ENCODE peak calls at places on chromosomes 7 and 10, in eight cellular contexts. Y is HL-60, Q is left ventricle myocardium inferior, A is body of pancreas, W is suprapubic skin, N is brain microvascular endothelial cell, R is tibial nerve, F is heart left ventricle. M is an unnamed sample. For H3K27me3, the result is how much of the 10 kb centered on the place peaks cover.

GRCh38 chr7:80833289-80834104 is 85.4 kb downstream of the SEMA3C start:
- DNase-seq in Y (no peak), Q (no peak), A (no peak), W (no peak), N (peak), R (no peak), F (no peak), M (no peak)

GRCh38 chr7:16590424-16590823 is 55.1 kb downstream of the ANKMY2 start:
- DNase-seq in Y (no peak), Q (no peak), A (no peak), W (no peak), N (no peak), R (no peak), F (no peak), M (peak)

GRCh38 chr10:12195281-12195602 is 449 bp downstream of the NUDT5 start:
- DNase-seq in Y (no peak), Q (no peak), A (no peak), W (no peak), N (no peak), R (no peak), F (no peak), M (peak)

GRCh38 chr7:17521437-17521836 is 223.0 kb downstream of the AHR start:
- DNase-seq in Y (no peak), Q (no peak), A (no peak), W (no peak), N (peak), R (no peak), F (no peak), M (peak)

GRCh38 chr7:81769891-81770818 is at the start of gene HGF:
- DNase-seq in Y (peak), Q (peak), A (peak), W (no peak), N (peak), R (peak), F (peak), M (peak)

GRCh38 chr10:2980116-2980515 is 87.2 kb upstream of the PFKP start:
- DNase-seq in Y (no peak), Q (no peak), A (no peak), W (no peak), N (peak), R (no peak), F (no peak), M (no peak)

GRCh38 chr7:108839091-108839490 is 269.4 kb downstream of the DNAJB9 start:
- DNase-seq in Y (no peak), Q (no peak), A (no peak), W (no peak), N (no peak), R (no peak), F (no peak), M (no peak)

GRCh38 chr7:1666779-1667565 is 3.1 kb upstream of the ELFN1 start:
- DNase-seq in Y (no peak), Q (no peak), A (peak), W (peak), N (no peak), R (no peak), F (peak), M (peak)

GRCh38 chr7:47089068-47089417 is 492.9 kb downstream of the TNS3 start:
- DNase-seq in Y (no peak), Q (no peak), A (no peak), W (no peak), N (no peak), R (no peak), F (no peak), M (no peak)

GRCh38 chr10:113433711-113434110 is 119.1 kb upstream of the HABP2 start:
- DNase-seq in Y (no peak), Q (no peak), A (no peak), W (no peak), N (no peak), R (no peak), F (no peak), M (no peak)

GRCh38 chr7:84017653-84018052 is 176.9 kb downstream of the SEMA3A start:
- DNase-seq in Y (no peak), Q (no peak), A (no peak), W (no peak), N (no peak), R (no peak), F (no peak), M (no peak)

GRCh38 chr10:93435621-93436385 is 46.3 kb downstream of the MYOF start:
- DNase-seq in Y (peak), Q (no peak), A (no peak), W (no peak), N (peak), R (no peak), F (no peak), M (peak)

GRCh38 chr7:585229-585711 is 65.6 kb upstream of the PDGFA start:
- DNase-seq in Y (no peak), Q (no peak), A (no peak), W (no peak), N (peak), R (no peak), F (no peak), M (peak)

GRCh38 chr7:151809156-151809863 is 67.6 kb downstream of the PRKAG2 start:
- DNase-seq in Y (no peak), Q (no peak), A (no peak), W (no peak), N (no peak), R (no peak), F (no peak), M (no peak)

GRCh38 chr10:29810816-29811215 is 176.0 kb upstream of the SVIL start:
- DNase-seq in Y (no peak), Q (no peak), A (no peak), W (no peak), N (no peak), R (no peak), F (no peak), M (no peak)

GRCh38 chr7:135736586-135737305 is 8.8 kb upstream of the SLC13A4 start:
- DNase-seq in Y (no peak), Q (no peak), A (no peak), W (no peak), N (no peak), R (no peak), F (no peak), M (no peak)

GRCh38 chr10:16592327-16592854 is 70.7 kb upstream of the C1QL3 start:
- DNase-seq in Y (no peak), Q (no peak), A (no peak), W (no peak), N (no peak), R (no peak), F (no peak), M (no peak)

GRCh38 chr10:114179148-114179547 is at the start of gene TDRD1:
- DNase-seq in Y (no peak), Q (no peak), A (peak), W (no peak), N (no peak), R (no peak), F (no peak), M (no peak)

GRCh38 chr10:13672505-13672904 is 85.7 kb downstream of the PRPF18 start:
- DNase-seq in Y (no peak), Q (no peak), A (no peak), W (no peak), N (no peak), R (no peak), F (no peak), M (no peak)
- H3K27me3 ChIP-seq in Y (under half), Q (under half), A (under half), W (under half), N (under half), R (under half), F (under half), M (under half)

GRCh38 chr7:33874943-33875342 is 30.4 kb upstream of the BMPER start:
- DNase-seq in Y (no peak), Q (no peak), A (peak), W (no peak), N (no peak), R (no peak), F (peak), M (no peak)

GRCh38 chr7:33873981-33874750 is 31.2 kb upstream of the BMPER start:
- DNase-seq in Y (no peak), Q (no peak), A (no peak), W (no peak), N (peak), R (no peak), F (no peak), M (peak)

GRCh38 chr7:33872870-33873269 is 32.5 kb upstream of the BMPER start:
- DNase-seq in Y (no peak), Q (no peak), A (no peak), W (no peak), N (no peak), R (no peak), F (no peak), M (peak)

GRCh38 chr7:33876600-33877274 is 28.6 kb upstream of the BMPER start:
- DNase-seq in Y (no peak), Q (no peak), A (no peak), W (no peak), N (no peak), R (no peak), F (no peak), M (no peak)

DNA sequence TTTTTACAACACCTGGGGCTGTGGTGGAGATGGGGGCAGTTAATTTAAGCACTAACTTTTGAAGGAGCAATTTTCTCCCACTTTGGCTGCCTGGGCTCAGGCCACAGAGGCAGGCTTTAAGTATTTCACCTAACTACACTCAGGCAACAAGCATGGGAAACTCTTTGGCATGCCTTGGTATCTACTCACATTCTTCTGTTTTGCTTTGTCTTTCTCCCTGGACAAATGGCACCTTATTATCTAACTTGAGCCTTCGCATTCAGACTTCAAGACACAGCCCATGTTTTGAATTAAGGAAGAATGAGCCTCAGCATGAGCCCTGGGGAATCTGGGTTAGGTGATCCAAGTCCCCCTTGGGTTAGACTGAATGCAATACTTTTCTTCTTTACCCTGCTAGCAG is 31.8 kb upstream of the BMPER start:
- DNase-seq in Y (no peak), Q (no peak), A (no peak), W (no peak), N (no peak), R (no peak), F (no peak), M (no peak)
- H3K4me3 ChIP-seq in Y (no peak), Q (no peak), A (no peak), W (no peak), N (no peak), R (no peak), F (no peak), M (no peak)

DNA sequence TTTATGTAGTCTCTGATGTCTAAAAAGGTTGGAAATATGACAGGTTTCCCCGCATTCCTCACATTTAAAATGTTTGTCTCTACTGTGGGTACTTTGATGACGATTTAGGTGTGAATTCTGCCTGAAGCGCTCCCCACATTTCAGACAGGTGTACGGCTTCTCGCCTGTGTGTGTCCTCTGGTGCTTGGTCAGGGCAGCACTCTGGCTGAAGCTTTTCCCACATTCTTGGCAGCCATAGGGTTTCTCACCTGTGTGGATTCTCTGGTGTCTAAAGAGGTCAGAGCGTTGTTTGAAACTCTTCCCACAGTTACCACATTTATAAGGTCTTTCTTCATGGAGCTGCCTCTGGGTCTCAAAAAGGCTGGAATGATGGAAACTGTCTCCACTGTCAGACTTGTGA is 6.3 kb downstream of the ZNF394 start:
- DNase-seq in Y (no peak), Q (no peak), A (no peak), W (no peak), N (no peak), R (no peak), F (no peak), M (no peak)
- H3K27me3 ChIP-seq in Y (under half), Q (under half), A (under half), W (under half), N (under half), R (under half), F (under half), M (under half)

DNA sequence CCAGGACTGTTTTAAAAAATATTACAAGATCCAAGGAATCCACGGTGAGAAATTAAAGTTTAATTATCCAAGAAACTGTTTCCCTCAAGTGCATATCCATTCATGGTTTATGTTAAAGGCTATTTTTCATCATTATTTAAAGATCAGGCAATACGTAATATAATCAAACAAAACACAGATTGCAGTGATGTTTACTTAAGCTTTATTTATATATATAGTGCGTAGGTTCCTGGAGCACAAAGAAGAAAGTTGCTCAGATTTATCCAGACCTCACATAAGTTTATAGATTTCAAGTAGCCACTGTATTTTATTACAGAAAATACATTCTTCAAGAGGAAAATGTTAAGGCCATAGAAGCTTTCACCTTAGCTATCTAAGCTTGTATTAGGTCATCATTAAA is 210.0 kb upstream of the KLF14 start:
- DNase-seq in Y (no peak), Q (no peak), A (no peak), W (no peak), N (no peak), R (no peak), F (no peak), M (no peak)
- H3K4me3 ChIP-seq in Y (no peak), Q (peak), A (no peak), W (peak), N (no peak), R (no peak), F (peak), M (no peak)

GRCh38 chr10:49394933-49395740 is 752 bp downstream of the DRGX start:
- DNase-seq in Y (no peak), Q (no peak), A (no peak), W (no peak), N (no peak), R (no peak), F (no peak), M (peak)

GRCh38 chr10:49397036-49397999 is 1.4 kb upstream of the DRGX start:
- DNase-seq in Y (no peak), Q (no peak), A (no peak), W (peak), N (no peak), R (no peak), F (no peak), M (no peak)

GRCh38 chr10:49395741-49396665 is at the start of gene DRGX:
- DNase-seq in Y (no peak), Q (no peak), A (no peak), W (no peak), N (no peak), R (no peak), F (no peak), M (no peak)

GRCh38 chr10:49398000-49398861 is 2.3 kb upstream of the DRGX start:
- DNase-seq in Y (peak), Q (peak), A (peak), W (peak), N (peak), R (no peak), F (peak), M (peak)

GRCh38 chr10:49396666-49396999 is 744 bp upstream of the DRGX start:
- DNase-seq in Y (no peak), Q (no peak), A (no peak), W (peak), N (no peak), R (no peak), F (no peak), M (no peak)
- H3K27me3 ChIP-seq in Y (half or more), Q (half or more), A (under half), W (half or more), N (half or more), R (under half), F (half or more), M (half or more)

GRCh38 chr10:117476281-117476680 is 66.3 kb upstream of the EMX2 start:
- DNase-seq in Y (no peak), Q (no peak), A (no peak), W (no peak), N (no peak), R (no peak), F (no peak), M (no peak)
- H3K4me3 ChIP-seq in Y (no peak), Q (no peak), A (no peak), W (no peak), N (no peak), R (no peak), F (no peak), M (no peak)

DNA sequence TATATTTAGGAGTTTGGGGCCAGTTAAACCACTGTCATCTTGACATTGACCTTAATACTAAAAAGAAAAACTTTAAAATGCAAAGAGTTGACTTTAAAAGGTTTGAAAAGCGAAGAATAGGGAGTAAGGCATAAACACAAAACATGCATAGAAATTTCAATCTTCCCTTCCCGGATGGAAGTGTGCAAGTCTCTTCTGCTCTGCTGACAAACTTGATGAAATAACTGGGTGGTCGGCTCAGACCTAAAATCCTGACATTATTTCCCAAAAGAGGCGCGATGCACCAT is 3.4 kb upstream of the SPAG6 start:
- DNase-seq in Y (no peak), Q (no peak), A (no peak), W (no peak), N (no peak), R (no peak), F (no peak), M (no peak)
- H3K27me3 ChIP-seq in Y (under half), Q (half or more), A (under half), W (half or more), N (half or more), R (under half), F (half or more), M (half or more)

GRCh38 chr10:116743266-116744064 is 1.1 kb upstream of the HSPA12A start:
- DNase-seq in Y (no peak), Q (no peak), A (no peak), W (no peak), N (no peak), R (no peak), F (no peak), M (no peak)
- H3K4me3 ChIP-seq in Y (no peak), Q (peak), A (peak), W (peak), N (peak), R (peak), F (peak), M (peak)

GRCh38 chr7:100896743-100897051 is 1.0 kb upstream of the ACHE start:
- DNase-seq in Y (no peak), Q (no peak), A (no peak), W (no peak), N (no peak), R (no peak), F (no peak), M (no peak)
- H3K27me3 ChIP-seq in Y (under half), Q (half or more), A (under half), W (half or more), N (under half), R (under half), F (under half), M (under half)